ENCODE peak calls at places on chromosomes 1 and 21, in nine cellular contexts. One of them, this sample, is unnamed.

GRCh38 chr1:12159826-12160225 is 7.0 kb upstream of the TNFRSF1B start:
- DNase-seq in lung: no peak
- DNase-seq in HCT116: peak; percentile 47
- DNase-seq in adrenal gland: no peak
- DNase-seq in stomach: no peak
- DNase-seq in colonic mucosa: no peak
- DNase-seq in psoas muscle: no peak
- DNase-seq in thoracic aorta: no peak
- DNase-seq in mammary epithelial cell: peak; percentile 20
- DNase-seq in this sample: no peak

GRCh38 chr1:27402349-27402754 is 9.9 kb downstream of the GPR3 start:
- DNase-seq in lung: peak; percentile 78
- DNase-seq in HCT116: no peak
- DNase-seq in adrenal gland: peak; percentile 91
- DNase-seq in stomach: peak; percentile 87
- DNase-seq in colonic mucosa: peak; percentile 83
- DNase-seq in psoas muscle: peak; percentile 75
- DNase-seq in thoracic aorta: peak; percentile 41
- DNase-seq in mammary epithelial cell: peak; percentile 54
- DNase-seq in this sample: peak; percentile 75

GRCh38 chr1:15352122-15352957 is 57.3 kb upstream of the EFHD2 start:
- DNase-seq in lung: no peak
- DNase-seq in HCT116: peak; percentile 95
- DNase-seq in adrenal gland: peak; percentile 49
- DNase-seq in stomach: peak; percentile 77
- DNase-seq in colonic mucosa: peak; percentile 80
- DNase-seq in psoas muscle: no peak
- DNase-seq in thoracic aorta: no peak
- DNase-seq in mammary epithelial cell: peak; percentile 87
- DNase-seq in this sample: no peak

GRCh38 chr1:229863651-229864545 is 203.1 kb upstream of the GALNT2 start:
- DNase-seq in lung: no peak
- DNase-seq in HCT116: no peak
- DNase-seq in adrenal gland: peak; percentile 35
- DNase-seq in stomach: no peak
- DNase-seq in colonic mucosa: no peak
- DNase-seq in psoas muscle: peak; percentile 60
- DNase-seq in thoracic aorta: peak; percentile 10
- DNase-seq in mammary epithelial cell: no peak
- DNase-seq in this sample: peak; percentile 77

GRCh38 chr1:2980073-2980791 is 41.0 kb upstream of the ACTRT2 start:
- DNase-seq in lung: no peak
- DNase-seq in HCT116: no peak
- DNase-seq in adrenal gland: no peak
- DNase-seq in stomach: no peak
- DNase-seq in colonic mucosa: no peak
- DNase-seq in psoas muscle: no peak
- DNase-seq in thoracic aorta: no peak
- DNase-seq in mammary epithelial cell: no peak
- DNase-seq in this sample: no peak

GRCh38 chr1:152961201-152961891 is 9.1 kb upstream of the SPRR4 start:
- DNase-seq in lung: no peak
- DNase-seq in HCT116: no peak
- DNase-seq in adrenal gland: no peak
- DNase-seq in stomach: no peak
- DNase-seq in colonic mucosa: no peak
- DNase-seq in psoas muscle: no peak
- DNase-seq in thoracic aorta: no peak
- DNase-seq in mammary epithelial cell: no peak
- DNase-seq in this sample: no peak

GRCh38 chr1:147110872-147111271 is 61.4 kb downstream of the PRKAB2 start:
- DNase-seq in lung: no peak
- DNase-seq in HCT116: no peak
- DNase-seq in adrenal gland: no peak
- DNase-seq in stomach: no peak
- DNase-seq in colonic mucosa: no peak
- DNase-seq in psoas muscle: no peak
- DNase-seq in thoracic aorta: no peak
- DNase-seq in mammary epithelial cell: no peak
- DNase-seq in this sample: no peak

GRCh38 chr21:26934383-26934782 is 32.5 kb downstream of the ADAMTS5 start:
- DNase-seq in lung: no peak
- DNase-seq in HCT116: no peak
- DNase-seq in adrenal gland: no peak
- DNase-seq in stomach: no peak
- DNase-seq in colonic mucosa: no peak
- DNase-seq in psoas muscle: no peak
- DNase-seq in thoracic aorta: no peak
- DNase-seq in mammary epithelial cell: no peak
- DNase-seq in this sample: no peak

GRCh38 chr1:226526801-226527595 is 21.6 kb upstream of the STUM start:
- DNase-seq in lung: no peak
- DNase-seq in HCT116: peak; percentile 35
- DNase-seq in adrenal gland: peak; percentile 70
- DNase-seq in stomach: peak; percentile 53
- DNase-seq in colonic mucosa: no peak
- DNase-seq in psoas muscle: peak; percentile 42
- DNase-seq in thoracic aorta: no peak
- DNase-seq in mammary epithelial cell: no peak
- DNase-seq in this sample: peak; percentile 77

GRCh38 chr1:110737206-110737605 is 62.5 kb upstream of the KCNA3 start:
- DNase-seq in lung: no peak
- DNase-seq in HCT116: no peak
- DNase-seq in adrenal gland: no peak
- DNase-seq in stomach: no peak
- DNase-seq in colonic mucosa: no peak
- DNase-seq in psoas muscle: no peak
- DNase-seq in thoracic aorta: no peak
- DNase-seq in mammary epithelial cell: no peak
- DNase-seq in this sample: no peak

GRCh38 chr1:30867537-30867936 is 41.0 kb downstream of the SDC3 start:
- DNase-seq in lung: no peak
- DNase-seq in HCT116: no peak
- DNase-seq in adrenal gland: no peak
- DNase-seq in stomach: no peak
- DNase-seq in colonic mucosa: no peak
- DNase-seq in psoas muscle: no peak
- DNase-seq in thoracic aorta: no peak
- DNase-seq in mammary epithelial cell: no peak
- DNase-seq in this sample: no peak
- H3K27me3 ChIP-seq in lung: no peaks in the 10 kb centered on the region
- H3K27me3 ChIP-seq in HCT116: no peaks in the 10 kb centered on the region
- H3K27me3 ChIP-seq in adrenal gland: no peaks in the 10 kb centered on the region
- H3K27me3 ChIP-seq in stomach: no peaks in the 10 kb centered on the region
- H3K27me3 ChIP-seq in colonic mucosa: no peaks in the 10 kb centered on the region
- H3K27me3 ChIP-seq in psoas muscle: no peaks in the 10 kb centered on the region
- H3K27me3 ChIP-seq in thoracic aorta: no peaks in the 10 kb centered on the region
- H3K27me3 ChIP-seq in mammary epithelial cell: no peaks in the 10 kb centered on the region
- H3K27me3 ChIP-seq in this sample: no peaks in the 10 kb centered on the region

GRCh38 chr1:85656256-85656655 is 52.0 kb downstream of the ZNHIT6 start:
- DNase-seq in lung: no peak
- DNase-seq in HCT116: no peak
- DNase-seq in adrenal gland: no peak
- DNase-seq in stomach: no peak
- DNase-seq in colonic mucosa: no peak
- DNase-seq in psoas muscle: no peak
- DNase-seq in thoracic aorta: no peak
- DNase-seq in mammary epithelial cell: no peak
- DNase-seq in this sample: no peak
- H3K36me3 ChIP-seq in lung: peaks cover 4% of the 10 kb centered on the region
- H3K36me3 ChIP-seq in HCT116: no peaks in the 10 kb centered on the region
- H3K36me3 ChIP-seq in adrenal gland: no peaks in the 10 kb centered on the region
- H3K36me3 ChIP-seq in stomach: peaks cover 27% of the 10 kb centered on the region
- H3K36me3 ChIP-seq in colonic mucosa: no peaks in the 10 kb centered on the region
- H3K36me3 ChIP-seq in psoas muscle: no peaks in the 10 kb centered on the region
- H3K36me3 ChIP-seq in thoracic aorta: no peaks in the 10 kb centered on the region
- H3K36me3 ChIP-seq in mammary epithelial cell: peaks cover 12% of the 10 kb centered on the region
- H3K36me3 ChIP-seq in this sample: no peaks in the 10 kb centered on the region

GRCh38 chr1:64514197-64514765 is 44.4 kb downstream of the CACHD1 start:
- DNase-seq in lung: no peak
- DNase-seq in HCT116: no peak
- DNase-seq in adrenal gland: no peak
- DNase-seq in stomach: no peak
- DNase-seq in colonic mucosa: no peak
- DNase-seq in psoas muscle: no peak
- DNase-seq in thoracic aorta: no peak
- DNase-seq in mammary epithelial cell: peak; percentile 4
- DNase-seq in this sample: no peak
- H3K4me1 ChIP-seq in lung: peaks cover 19% of the 10 kb centered on the region
- H3K4me1 ChIP-seq in HCT116: no peaks in the 10 kb centered on the region
- H3K4me1 ChIP-seq in adrenal gland: peaks cover 54% of the 10 kb centered on the region
- H3K4me1 ChIP-seq in stomach: peaks cover 34% of the 10 kb centered on the region
- H3K4me1 ChIP-seq in colonic mucosa: no peaks in the 10 kb centered on the region
- H3K4me1 ChIP-seq in psoas muscle: peaks cover 23% of the 10 kb centered on the region
- H3K4me1 ChIP-seq in thoracic aorta: peaks cover 20% of the 10 kb centered on the region
- H3K4me1 ChIP-seq in mammary epithelial cell: peaks cover 8% of the 10 kb centered on the region
- H3K4me1 ChIP-seq in this sample: peaks cover 42% of the 10 kb centered on the region

GRCh38 chr1:50421366-50421748 is 1.9 kb downstream of the DMRTA2 start:
- DNase-seq in lung: no peak
- DNase-seq in HCT116: no peak
- DNase-seq in adrenal gland: no peak
- DNase-seq in stomach: no peak
- DNase-seq in colonic mucosa: no peak
- DNase-seq in psoas muscle: no peak
- DNase-seq in thoracic aorta: no peak
- DNase-seq in mammary epithelial cell: no peak
- DNase-seq in this sample: no peak

GRCh38 chr1:50420283-50420682 is 3.0 kb downstream of the DMRTA2 start:
- DNase-seq in lung: no peak
- DNase-seq in HCT116: no peak
- DNase-seq in adrenal gland: no peak
- DNase-seq in stomach: no peak
- DNase-seq in colonic mucosa: no peak
- DNase-seq in psoas muscle: no peak
- DNase-seq in thoracic aorta: no peak
- DNase-seq in mammary epithelial cell: no peak
- DNase-seq in this sample: no peak

GRCh38 chr1:50419907-50420248 is 3.4 kb downstream of the DMRTA2 start:
- DNase-seq in lung: no peak
- DNase-seq in HCT116: no peak
- DNase-seq in adrenal gland: no peak
- DNase-seq in stomach: no peak
- DNase-seq in colonic mucosa: no peak
- DNase-seq in psoas muscle: no peak
- DNase-seq in thoracic aorta: no peak
- DNase-seq in mammary epithelial cell: no peak
- DNase-seq in this sample: no peak

GRCh38 chr1:50421768-50422674 is 1.2 kb downstream of the DMRTA2 start:
- DNase-seq in lung: no peak
- DNase-seq in HCT116: no peak
- DNase-seq in adrenal gland: no peak
- DNase-seq in stomach: no peak
- DNase-seq in colonic mucosa: no peak
- DNase-seq in psoas muscle: no peak
- DNase-seq in thoracic aorta: no peak
- DNase-seq in mammary epithelial cell: no peak
- DNase-seq in this sample: no peak

GRCh38 chr1:50420689-50421365 is 2.4 kb downstream of the DMRTA2 start:
- DNase-seq in lung: no peak
- DNase-seq in HCT116: no peak
- DNase-seq in adrenal gland: no peak
- DNase-seq in stomach: no peak
- DNase-seq in colonic mucosa: no peak
- DNase-seq in psoas muscle: no peak
- DNase-seq in thoracic aorta: no peak
- DNase-seq in mammary epithelial cell: no peak
- DNase-seq in this sample: no peak
- H3K27me3 ChIP-seq in lung: peaks cover 18% of the 10 kb centered on the region
- H3K27me3 ChIP-seq in HCT116: no peaks in the 10 kb centered on the region
- H3K27me3 ChIP-seq in adrenal gland: peaks cover 95% of the 10 kb centered on the region
- H3K27me3 ChIP-seq in stomach: peaks cover 100% of the 10 kb centered on the region
- H3K27me3 ChIP-seq in colonic mucosa: peaks cover 96% of the 10 kb centered on the region
- H3K27me3 ChIP-seq in psoas muscle: peaks cover 72% of the 10 kb centered on the region
- H3K27me3 ChIP-seq in thoracic aorta: peaks cover 73% of the 10 kb centered on the region
- H3K27me3 ChIP-seq in mammary epithelial cell: peaks cover 95% of the 10 kb centered on the region
- H3K27me3 ChIP-seq in this sample: peaks cover 24% of the 10 kb centered on the region

GRCh38 chr1:91511386-91511785 is 10.7 kb downstream of the CDC7 start:
- DNase-seq in lung: no peak
- DNase-seq in HCT116: peak; percentile 16
- DNase-seq in adrenal gland: no peak
- DNase-seq in stomach: no peak
- DNase-seq in colonic mucosa: no peak
- DNase-seq in psoas muscle: no peak
- DNase-seq in thoracic aorta: no peak
- DNase-seq in mammary epithelial cell: peak; percentile 10
- DNase-seq in this sample: no peak
- H3K36me3 ChIP-seq in lung: no peaks in the 10 kb centered on the region
- H3K36me3 ChIP-seq in HCT116: peaks cover 25% of the 10 kb centered on the region
- H3K36me3 ChIP-seq in adrenal gland: no peaks in the 10 kb centered on the region
- H3K36me3 ChIP-seq in stomach: no peaks in the 10 kb centered on the region
- H3K36me3 ChIP-seq in colonic mucosa: no peaks in the 10 kb centered on the region
- H3K36me3 ChIP-seq in psoas muscle: no peaks in the 10 kb centered on the region
- H3K36me3 ChIP-seq in thoracic aorta: no peaks in the 10 kb centered on the region
- H3K36me3 ChIP-seq in mammary epithelial cell: peaks cover 29% of the 10 kb centered on the region
- H3K36me3 ChIP-seq in this sample: no peaks in the 10 kb centered on the region

GRCh38 chr1:204362984-204363334 is 3.2 kb upstream of the PLEKHA6 start:
- DNase-seq in lung: no peak
- DNase-seq in HCT116: no peak
- DNase-seq in adrenal gland: no peak
- DNase-seq in stomach: no peak
- DNase-seq in colonic mucosa: no peak
- DNase-seq in psoas muscle: no peak
- DNase-seq in thoracic aorta: no peak
- DNase-seq in mammary epithelial cell: no peak
- DNase-seq in this sample: no peak

GRCh38 chr1:204359474-204360255 is at the start of gene PLEKHA6:
- DNase-seq in lung: no peak
- DNase-seq in HCT116: no peak
- DNase-seq in adrenal gland: no peak
- DNase-seq in stomach: no peak
- DNase-seq in colonic mucosa: no peak
- DNase-seq in psoas muscle: peak; percentile 49
- DNase-seq in thoracic aorta: no peak
- DNase-seq in mammary epithelial cell: no peak
- DNase-seq in this sample: peak; percentile 57

GRCh38 chr1:204361781-204362180 is 2.1 kb upstream of the PLEKHA6 start:
- DNase-seq in lung: no peak
- DNase-seq in HCT116: no peak
- DNase-seq in adrenal gland: no peak
- DNase-seq in stomach: no peak
- DNase-seq in colonic mucosa: no peak
- DNase-seq in psoas muscle: no peak
- DNase-seq in thoracic aorta: no peak
- DNase-seq in mammary epithelial cell: no peak
- DNase-seq in this sample: no peak

GRCh38 chr1:204360314-204360713 is 585 bp upstream of the PLEKHA6 start:
- DNase-seq in lung: no peak
- DNase-seq in HCT116: no peak
- DNase-seq in adrenal gland: no peak
- DNase-seq in stomach: no peak
- DNase-seq in colonic mucosa: no peak
- DNase-seq in psoas muscle: no peak
- DNase-seq in thoracic aorta: no peak
- DNase-seq in mammary epithelial cell: no peak
- DNase-seq in this sample: no peak

GRCh38 chr1:204361341-204361771 is 1.6 kb upstream of the PLEKHA6 start:
- DNase-seq in lung: no peak
- DNase-seq in HCT116: no peak
- DNase-seq in adrenal gland: no peak
- DNase-seq in stomach: peak; percentile 60
- DNase-seq in colonic mucosa: no peak
- DNase-seq in psoas muscle: no peak
- DNase-seq in thoracic aorta: no peak
- DNase-seq in mammary epithelial cell: no peak
- DNase-seq in this sample: no peak
- H3K4me1 ChIP-seq in lung: no peaks in the 10 kb centered on the region
- H3K4me1 ChIP-seq in HCT116: peaks cover 6% of the 10 kb centered on the region
- H3K4me1 ChIP-seq in adrenal gland: peaks cover 10% of the 10 kb centered on the region
- H3K4me1 ChIP-seq in stomach: peaks cover 51% of the 10 kb centered on the region
- H3K4me1 ChIP-seq in colonic mucosa: peaks cover 10% of the 10 kb centered on the region
- H3K4me1 ChIP-seq in psoas muscle: peaks cover 6% of the 10 kb centered on the region
- H3K4me1 ChIP-seq in thoracic aorta: peaks cover 3% of the 10 kb centered on the region
- H3K4me1 ChIP-seq in mammary epithelial cell: peaks cover 7% of the 10 kb centered on the region
- H3K4me1 ChIP-seq in this sample: peaks cover 2% of the 10 kb centered on the region

This sample was measured in ovary.